ENCODE peak calls at places on chromosome 5, in ten cellular contexts. I is uterus, F is tibial nerve, N is aorta, L is pancreas, U is heart left ventricle, G is A549, P is OCI-LY7, T is osteoblast, V is adipocyte. W is an unnamed sample.

GRCh38 chr5:159263569-159263905 is 447 bp downstream of the UBLCP1 start:
- DNase-seq in F (no peak), I (no peak), P (peak; percentile 20), U (no peak), V (no peak), T (peak; percentile 55), L (no peak), N (no peak), G (no peak), W (no peak)

GRCh38 chr5:152332696-152333095 is 72.4 kb downstream of the NMUR2 start:
- DNase-seq in F (no peak), L (no peak), N (no peak), U (no peak), V (no peak), G (no peak), P (peak; percentile 35), I (no peak), T (no peak), W (no peak)

GRCh38 chr5:175471628-175472027 is 6.7 kb upstream of the SFXN1 start:
- DNase-seq in I (no peak), G (no peak), L (no peak), T (no peak), P (no peak), U (no peak), F (no peak), N (no peak), V (no peak), W (no peak)

GRCh38 chr5:92868442-92868841 is 712.6 kb downstream of the NR2F1-AS1 start:
- DNase-seq in U (no peak), N (no peak), G (no peak), V (no peak), I (no peak), P (no peak), F (no peak), L (no peak), T (no peak), W (no peak)

GRCh38 chr5:145483211-145483610 is 351.9 kb downstream of the PRELID2 start:
- DNase-seq in I (no peak), L (no peak), G (peak; percentile 21), N (no peak), U (no peak), F (no peak), V (peak; percentile 27), P (no peak), T (no peak), W (no peak)

GRCh38 chr5:1737790-1738405 is 61.7 kb downstream of the MRPL36 start:
- DNase-seq in N (no peak), P (peak; percentile 68), T (peak; percentile 87), V (peak; percentile 9), F (no peak), U (no peak), L (no peak), G (peak; percentile 16), I (no peak), W (no peak)

GRCh38 chr5:151662805-151663204 is 23.9 kb downstream of the SPARC start:
- DNase-seq in P (no peak), T (no peak), V (no peak), G (no peak), L (no peak), U (no peak), N (no peak), I (no peak), F (no peak), W (no peak)

GRCh38 chr5:101678494-101679193 is 617.4 kb downstream of the SLCO4C1 start:
- DNase-seq in L (peak; percentile 26), N (peak; percentile 48), I (peak; percentile 16), F (peak; percentile 60), P (peak; percentile 46), U (peak; percentile 13), T (peak; percentile 9), G (peak; percentile 76), V (peak; percentile 79), W (peak; percentile 34)

GRCh38 chr5:122153230-122153629 is 23.9 kb downstream of the ZNF474 start:
- DNase-seq in G (no peak), N (no peak), I (no peak), P (no peak), F (no peak), L (no peak), U (no peak), T (peak; percentile 74), V (peak; percentile 61), W (no peak)

GRCh38 chr5:124628721-124629596 is 117.5 kb downstream of the ZNF608 start:
- DNase-seq in F (peak; percentile 29), I (no peak), V (peak; percentile 86), G (peak; percentile 86), P (no peak), L (no peak), U (no peak), T (peak; percentile 93), N (peak; percentile 37), W (peak; percentile 19)

GRCh38 chr5:36897616-36898015 is 21.0 kb downstream of the NIPBL start:
- DNase-seq in F (no peak), P (no peak), G (no peak), V (peak; percentile 54), I (no peak), U (no peak), L (no peak), T (peak; percentile 38), N (no peak), W (no peak)

GRCh38 chr5:122175852-122176251 is 46.5 kb downstream of the ZNF474 start:
- DNase-seq in I (no peak), P (no peak), V (no peak), G (no peak), L (no peak), T (no peak), F (no peak), U (no peak), N (no peak), W (no peak)

GRCh38 chr5:83428890-83429289 is 42.7 kb upstream of the VCAN start:
- DNase-seq in N (no peak), P (no peak), I (no peak), L (no peak), F (no peak), V (no peak), T (no peak), U (no peak), G (no peak), W (no peak)

GRCh38 chr5:151250346-151251000 is 2.5 kb upstream of the GM2A start:
- DNase-seq in I (no peak), P (no peak), G (no peak), U (no peak), T (peak; percentile 42), N (no peak), L (no peak), F (no peak), V (no peak), W (no peak)

GRCh38 chr5:173453167-173453566 is 125.0 kb upstream of the STC2 start:
- DNase-seq in V (no peak), I (no peak), N (no peak), T (no peak), G (peak; percentile 33), P (no peak), U (no peak), F (no peak), L (no peak), W (no peak)
- H3K4me1 ChIP-seq in V (peaks cover 54% of the 10 kb centered on the region), I (no peaks in the 10 kb centered on the region), N (no peaks in the 10 kb centered on the region), T (peaks cover 66% of the 10 kb centered on the region), G (peaks cover 46% of the 10 kb centered on the region), P (no peaks in the 10 kb centered on the region), U (peaks cover 46% of the 10 kb centered on the region), F (no peaks in the 10 kb centered on the region), L (no peaks in the 10 kb centered on the region), W (peaks cover 2% of the 10 kb centered on the region)

DNA sequence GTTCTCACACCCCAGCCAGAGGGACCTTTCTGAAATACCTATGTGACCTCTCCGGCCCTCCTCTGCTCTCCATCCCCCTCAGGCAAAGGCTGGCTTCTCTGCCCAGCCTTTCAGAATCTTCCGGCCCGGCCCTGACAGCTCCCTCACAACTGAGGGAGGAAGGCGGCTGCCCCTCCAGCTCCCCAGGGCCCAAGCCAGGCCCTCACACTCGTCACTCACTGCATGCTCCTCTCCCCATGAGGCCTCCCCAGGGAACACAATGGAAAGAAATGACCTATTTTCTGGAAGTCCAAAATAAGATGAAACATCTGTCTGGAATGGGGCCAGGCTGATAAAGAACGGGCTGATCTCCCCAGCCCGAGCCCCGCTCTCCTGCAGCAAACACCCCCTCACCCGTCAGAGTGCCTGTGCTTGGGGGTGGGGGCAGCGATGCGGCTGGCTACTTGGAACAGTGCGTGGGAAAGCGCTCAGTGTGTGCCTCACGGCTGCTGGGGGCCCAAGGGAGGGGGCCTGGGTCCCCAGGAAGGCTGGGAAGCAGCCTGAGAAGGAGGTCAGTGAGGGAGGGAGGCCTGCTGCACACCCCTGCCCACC is 11.3 kb downstream of the PDGFRB start:
- DNase-seq in U (peak; percentile 91), F (no peak), G (no peak), N (peak; percentile 75), T (no peak), P (no peak), I (peak; percentile 81), V (peak; percentile 84), L (no peak), W (peak; percentile 82)
- H3K4me3 ChIP-seq in U (peak overlapping the region; percentile 21), F (no peak overlapping the region), G (no peak overlapping the region), N (no peak overlapping the region), T (peak overlapping the region; percentile 42), P (no peak overlapping the region), I (peak overlapping the region; percentile 24), V (peak overlapping the region; percentile 67), L (no peak overlapping the region), W (peak overlapping the region; percentile 29)

DNA sequence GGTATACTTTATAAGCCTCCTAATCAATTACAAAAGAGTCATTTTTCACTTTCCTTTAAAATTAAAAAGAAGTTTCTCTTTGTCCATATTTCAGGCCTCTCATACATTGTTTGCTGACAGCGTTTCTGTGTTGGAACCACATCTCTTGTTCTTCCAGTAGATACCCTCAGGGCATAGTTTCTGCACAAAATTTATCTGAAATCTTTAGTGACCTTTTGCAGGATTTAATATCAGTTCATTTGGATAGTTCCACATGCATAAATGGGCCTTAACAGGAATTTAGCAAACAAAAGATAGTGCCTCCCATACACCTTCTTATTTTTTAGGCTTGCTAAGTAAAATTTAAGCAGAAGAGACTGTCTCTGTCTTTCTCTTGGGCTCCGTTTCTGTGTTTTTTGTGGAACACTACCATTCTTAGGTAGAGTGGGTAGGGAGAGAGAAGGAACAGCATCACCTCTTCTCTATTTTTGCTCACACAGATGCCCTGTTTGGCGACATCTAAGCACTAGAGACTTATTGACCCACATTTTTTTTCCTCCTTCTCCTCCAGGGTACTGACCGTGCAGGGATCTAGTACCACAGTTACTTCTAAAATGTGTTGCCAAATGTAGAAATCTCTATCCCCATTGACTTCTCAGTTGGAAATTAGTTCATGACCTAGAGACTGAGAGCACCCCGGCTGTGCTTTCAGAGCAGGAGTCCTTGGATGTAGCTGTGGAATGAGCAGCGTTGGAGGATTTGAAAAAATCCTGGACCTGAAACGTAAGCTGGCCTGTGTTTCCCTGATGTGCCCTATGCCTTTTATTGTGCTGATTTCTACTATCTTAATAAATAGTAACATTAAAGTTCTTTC is 22.1 kb downstream of the ARHGAP26 start:
- DNase-seq in F (no peak), P (no peak), T (no peak), L (no peak), V (no peak), U (no peak), G (no peak), I (no peak), N (no peak), W (no peak)
- H3K4me1 ChIP-seq in F (no peaks in the 10 kb centered on the region), P (peaks cover 13% of the 10 kb centered on the region), T (no peaks in the 10 kb centered on the region), L (peaks cover 20% of the 10 kb centered on the region), V (peaks cover 11% of the 10 kb centered on the region), U (peaks cover 52% of the 10 kb centered on the region), G (peaks cover 21% of the 10 kb centered on the region), I (no peaks in the 10 kb centered on the region), N (no peaks in the 10 kb centered on the region), W (no peaks in the 10 kb centered on the region)

DNA sequence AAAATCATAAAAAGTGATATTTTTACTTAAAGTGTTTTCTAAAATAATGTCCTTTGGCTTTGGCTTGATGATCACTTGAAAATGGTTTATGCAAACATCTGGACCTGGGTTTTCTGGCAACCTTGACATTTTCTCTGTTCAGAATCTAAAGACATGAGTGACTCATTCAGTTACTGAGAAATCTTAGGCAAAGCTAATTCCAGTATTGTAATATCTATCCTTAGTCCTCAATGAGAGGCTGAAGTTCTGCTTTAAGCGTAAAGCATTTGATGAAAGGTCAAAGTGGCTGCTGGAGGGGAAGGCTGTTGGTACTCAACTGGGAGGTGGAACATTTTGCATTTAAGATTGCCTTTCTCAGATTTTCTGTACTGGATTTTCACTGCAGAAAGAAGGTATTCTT is 2.3 kb downstream of the MAN2A1 start:
- DNase-seq in F (no peak), T (peak; percentile 66), L (no peak), U (no peak), N (no peak), P (no peak), G (no peak), V (peak; percentile 81), I (no peak), W (no peak)
- H3K4me3 ChIP-seq in F (peak overlapping the region; percentile 98), T (no peak overlapping the region), L (peak overlapping the region; percentile 97), U (no peak overlapping the region), N (peak overlapping the region; percentile 81), P (peak overlapping the region; percentile 94), G (no peak overlapping the region), V (peak overlapping the region; percentile 96), I (peak overlapping the region; percentile 85), W (peak overlapping the region; percentile 6)

W was measured in ovary.